ENCODE peak calls at places on chromosomes 1 and 21, in seven cellular contexts. P is suprapubic skin, L is tibial nerve, G is A549, O is right lobe of liver, B is IMR-90, K is heart left ventricle. X is an unnamed sample.

GRCh38 chr1:53929349-53929945 is 16.1 kb downstream of the IFT25 start:
- DNase-seq in P (no peak), L (no peak), G (no peak), O (no peak), B (no peak), K (no peak), X (no peak)

GRCh38 chr1:62997849-62998248 is 213.9 kb downstream of the ATG4C start:
- DNase-seq in P (no peak), L (no peak), G (no peak), O (no peak), B (no peak), K (no peak), X (no peak)

GRCh38 chr1:47184090-47184735 is 5.6 kb downstream of the PDZK1IP1 start:
- DNase-seq in P (no peak), L (peak), G (no peak), O (no peak), B (no peak), K (no peak), X (no peak)

GRCh38 chr1:154557939-154558609 is 388 bp downstream of the UBE2Q1 start:
- DNase-seq in P (peak), L (no peak), G (no peak), O (peak), B (peak), K (peak), X (peak)

GRCh38 chr1:235328271-235329138 is at the start of gene GGPS1:
- DNase-seq in P (peak), L (peak), G (peak), O (peak), B (peak), K (peak), X (peak)

GRCh38 chr1:100921110-100921706 is 25.3 kb downstream of the SLC30A7 start:
- DNase-seq in P (no peak), L (peak), G (peak), O (no peak), B (peak), K (no peak), X (no peak)

GRCh38 chr1:29368936-29369932 is 132.9 kb downstream of the PTPRU start:
- DNase-seq in P (no peak), L (no peak), G (no peak), O (no peak), B (no peak), K (no peak), X (no peak)

GRCh38 chr1:165403835-165404482 is 41.0 kb downstream of the RXRG start:
- DNase-seq in P (no peak), L (peak), G (peak), O (no peak), B (no peak), K (no peak), X (no peak)

GRCh38 chr21:19607983-19608668 is 1204.5 kb upstream of the TMPRSS15 start:
- DNase-seq in P (no peak), L (no peak), G (no peak), O (no peak), B (no peak), K (no peak), X (no peak)

GRCh38 chr1:27033059-27033746 is 20.6 kb upstream of the TENT5B start:
- DNase-seq in P (no peak), L (no peak), G (no peak), O (no peak), B (no peak), K (no peak), X (no peak)

GRCh38 chr21:31298618-31299269 is 45.3 kb downstream of the TIAM1 start:
- DNase-seq in P (no peak), L (no peak), G (no peak), O (no peak), B (no peak), K (no peak), X (no peak)

GRCh38 chr1:34131396-34132160 is 33.5 kb downstream of the CSMD2 start:
- DNase-seq in P (no peak), L (no peak), G (no peak), O (no peak), B (no peak), K (no peak), X (no peak)

GRCh38 chr1:234288946-234289345 is 84.3 kb upstream of the COA6 start:
- DNase-seq in P (no peak), L (no peak), G (no peak), O (no peak), B (no peak), K (no peak), X (no peak)

GRCh38 chr1:181676269-181676668 is 193.0 kb downstream of the CACNA1E start:
- DNase-seq in P (no peak), L (peak), G (peak), O (no peak), B (peak), K (no peak), X (peak)

GRCh38 chr1:170284016-170284415 is 138.3 kb downstream of the NTMT2 start:
- DNase-seq in P (no peak), L (no peak), G (no peak), O (no peak), B (no peak), K (no peak), X (no peak)

GRCh38 chr1:244053831-244054230 is 2.7 kb downstream of the ZBTB18 start:
- DNase-seq in P (no peak), L (no peak), G (no peak), O (no peak), B (no peak), K (no peak), X (no peak)

GRCh38 chr1:240609527-240610060 is 2.4 kb downstream of the GREM2 start:
- DNase-seq in P (no peak), L (no peak), G (no peak), O (no peak), B (no peak), K (no peak), X (no peak)

GRCh38 chr1:3249846-3250501 is 181.0 kb downstream of the PRDM16 start:
- DNase-seq in P (no peak), L (no peak), G (no peak), O (no peak), B (no peak), K (no peak), X (no peak)

GRCh38 chr1:245370905-245371581 is 216.3 kb downstream of the KIF26B start:
- DNase-seq in P (no peak), L (no peak), G (no peak), O (no peak), B (no peak), K (no peak), X (no peak)

GRCh38 chr1:234602334-234603220 is 7.4 kb downstream of the IRF2BP2 start:
- DNase-seq in P (no peak), L (peak), G (peak), O (no peak), B (peak), K (no peak), X (no peak)

GRCh38 chr1:174301295-174302077 is 142.2 kb downstream of the RABGAP1L start:
- DNase-seq in P (no peak), L (no peak), G (no peak), O (no peak), B (no peak), K (no peak), X (no peak)

GRCh38 chr1:197144570-197145325 is 1.7 kb downstream of the ASPM start:
- DNase-seq in P (no peak), L (no peak), G (no peak), O (no peak), B (peak), K (no peak), X (no peak)

GRCh38 chr1:169044296-169044695 is 62.2 kb upstream of the ATP1B1 start:
- DNase-seq in P (no peak), L (no peak), G (no peak), O (no peak), B (no peak), K (no peak), X (no peak)

GRCh38 chr1:179803916-179804315 is 60.8 kb downstream of the FAM163A start:
- DNase-seq in P (no peak), L (no peak), G (no peak), O (no peak), B (no peak), K (no peak), X (no peak)

GRCh38 chr1:91783423-91784162 is 102.4 kb downstream of the TGFBR3 start:
- DNase-seq in P (no peak), L (no peak), G (peak), O (no peak), B (peak), K (no peak), X (no peak)

GRCh38 chr1:154427173-154428139 is 22.3 kb downstream of the IL6R start:
- DNase-seq in P (no peak), L (peak), G (no peak), O (peak), B (peak), K (no peak), X (peak)

GRCh38 chr1:39142394-39143060 is 62.0 kb upstream of the MACF1 start:
- DNase-seq in P (peak), L (no peak), G (no peak), O (no peak), B (no peak), K (no peak), X (no peak)

GRCh38 chr1:56573311-56573710 is 6.1 kb downstream of the PLPP3 start:
- DNase-seq in P (no peak), L (peak), G (no peak), O (no peak), B (no peak), K (no peak), X (no peak)

GRCh38 chr21:31248598-31248997 is 95.5 kb downstream of the TIAM1 start:
- DNase-seq in P (no peak), L (no peak), G (peak), O (no peak), B (peak), K (no peak), X (peak)

GRCh38 chr1:34681481-34682451 is 73.1 kb upstream of the GJB5 start:
- DNase-seq in P (no peak), L (peak), G (peak), O (no peak), B (peak), K (no peak), X (no peak)

GRCh38 chr1:151372411-151372934 is at the start of gene SELENBP1:
- DNase-seq in P (peak), L (peak), G (peak), O (peak), B (peak), K (peak), X (peak)

GRCh38 chr1:200478945-200479558 is 69.2 kb upstream of the ZNF281 start:
- DNase-seq in P (no peak), L (no peak), G (peak), O (no peak), B (no peak), K (no peak), X (no peak)

GRCh38 chr1:200473698-200474371 is 64.0 kb upstream of the ZNF281 start:
- DNase-seq in P (no peak), L (no peak), G (no peak), O (no peak), B (no peak), K (no peak), X (no peak)

GRCh38 chr1:200471739-200472138 is 61.9 kb upstream of the ZNF281 start:
- DNase-seq in P (no peak), L (no peak), G (no peak), O (no peak), B (no peak), K (no peak), X (no peak)

GRCh38 chr1:200478239-200478623 is 68.4 kb upstream of the ZNF281 start:
- DNase-seq in P (no peak), L (no peak), G (no peak), O (no peak), B (no peak), K (no peak), X (no peak)

GRCh38 chr1:200474633-200475032 is 64.8 kb upstream of the ZNF281 start:
- DNase-seq in P (no peak), L (no peak), G (no peak), O (no peak), B (no peak), K (no peak), X (no peak)
- H3K4me3 ChIP-seq in P (no peak), L (no peak), G (no peak), O (no peak), B (no peak), K (no peak), X (no peak)

GRCh38 chr21:44303490-44303981 is 3.7 kb downstream of the PFKL start:
- DNase-seq in P (no peak), L (no peak), G (no peak), O (peak), B (no peak), K (no peak), X (no peak)
- TF ChIP-seq POLR2A in P (no peak), L (no peak), G (no peak), O (peak), B (no peak), K (no peak), X (no peak)

GRCh38 chr1:156703741-156704140 is 1.6 kb downstream of the CRABP2 start:
- DNase-seq in P (no peak), L (no peak), G (no peak), O (no peak), B (no peak), K (peak), X (no peak)
- H3K4me3 ChIP-seq in P (peak), L (no peak), G (no peak), O (no peak), B (no peak), K (no peak), X (no peak)

DNA sequence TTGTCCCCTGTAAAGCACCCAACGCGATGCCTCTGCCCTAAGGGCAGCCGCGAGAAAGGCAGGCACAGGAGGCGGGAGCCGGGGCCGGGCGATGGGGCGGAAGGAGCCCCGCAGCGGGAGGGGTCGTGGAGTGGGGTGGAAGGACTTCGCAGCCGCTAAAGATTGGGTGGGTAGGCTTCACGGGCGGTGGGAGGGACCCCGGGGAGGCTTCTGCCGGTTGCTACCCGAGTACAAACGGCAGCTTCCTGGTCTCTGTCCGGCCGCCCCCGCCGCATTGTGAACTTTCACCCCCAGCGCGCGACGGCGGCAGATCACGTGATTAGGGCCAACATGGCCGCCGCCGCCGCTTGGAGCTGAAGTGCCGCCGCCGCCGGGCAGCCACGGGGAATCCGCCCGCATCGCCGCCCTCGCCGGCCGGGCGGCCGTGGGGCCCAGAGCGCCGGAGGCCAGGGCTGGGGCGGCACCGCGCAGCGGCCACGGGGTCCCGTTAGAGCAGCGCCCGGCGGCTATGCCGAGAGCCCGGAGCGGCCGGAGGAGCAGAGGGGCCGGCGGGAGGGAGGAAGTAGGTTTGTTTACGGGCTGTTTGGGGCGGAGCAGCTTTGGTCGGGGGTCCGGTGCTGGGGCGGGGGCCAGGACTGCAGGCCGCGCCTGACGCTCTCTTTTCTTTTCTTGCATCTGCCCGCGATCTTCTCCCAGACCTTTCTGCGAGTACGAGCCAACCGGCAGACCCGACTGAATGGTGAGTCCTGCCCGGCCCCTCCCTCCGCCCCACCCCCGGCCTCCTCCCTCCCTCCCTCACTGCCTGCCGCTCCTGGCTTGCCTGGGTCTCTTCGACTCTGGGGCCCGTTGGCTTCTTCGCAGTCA is 42.4 kb downstream of the TMEM53 start:
- DNase-seq in P (peak), L (peak), G (peak), O (peak), B (peak), K (peak), X (peak)
- TF ChIP-seq POLR2A in P (peak), L (peak), G (peak), O (peak), B (peak), K (no peak), X (peak)

GRCh38 chr1:210057593-210057992 is 119.6 kb downstream of the SYT14 start:
- DNase-seq in P (no peak), L (no peak), G (no peak), O (no peak), B (no peak), K (no peak), X (no peak)

GRCh38 chr1:210062033-210062432 is 124.0 kb downstream of the SYT14 start:
- DNase-seq in P (no peak), L (no peak), G (no peak), O (no peak), B (no peak), K (no peak), X (no peak)
- H3K4me3 ChIP-seq in P (no peak), L (no peak), G (no peak), O (no peak), B (no peak), K (no peak), X (no peak)

DNA sequence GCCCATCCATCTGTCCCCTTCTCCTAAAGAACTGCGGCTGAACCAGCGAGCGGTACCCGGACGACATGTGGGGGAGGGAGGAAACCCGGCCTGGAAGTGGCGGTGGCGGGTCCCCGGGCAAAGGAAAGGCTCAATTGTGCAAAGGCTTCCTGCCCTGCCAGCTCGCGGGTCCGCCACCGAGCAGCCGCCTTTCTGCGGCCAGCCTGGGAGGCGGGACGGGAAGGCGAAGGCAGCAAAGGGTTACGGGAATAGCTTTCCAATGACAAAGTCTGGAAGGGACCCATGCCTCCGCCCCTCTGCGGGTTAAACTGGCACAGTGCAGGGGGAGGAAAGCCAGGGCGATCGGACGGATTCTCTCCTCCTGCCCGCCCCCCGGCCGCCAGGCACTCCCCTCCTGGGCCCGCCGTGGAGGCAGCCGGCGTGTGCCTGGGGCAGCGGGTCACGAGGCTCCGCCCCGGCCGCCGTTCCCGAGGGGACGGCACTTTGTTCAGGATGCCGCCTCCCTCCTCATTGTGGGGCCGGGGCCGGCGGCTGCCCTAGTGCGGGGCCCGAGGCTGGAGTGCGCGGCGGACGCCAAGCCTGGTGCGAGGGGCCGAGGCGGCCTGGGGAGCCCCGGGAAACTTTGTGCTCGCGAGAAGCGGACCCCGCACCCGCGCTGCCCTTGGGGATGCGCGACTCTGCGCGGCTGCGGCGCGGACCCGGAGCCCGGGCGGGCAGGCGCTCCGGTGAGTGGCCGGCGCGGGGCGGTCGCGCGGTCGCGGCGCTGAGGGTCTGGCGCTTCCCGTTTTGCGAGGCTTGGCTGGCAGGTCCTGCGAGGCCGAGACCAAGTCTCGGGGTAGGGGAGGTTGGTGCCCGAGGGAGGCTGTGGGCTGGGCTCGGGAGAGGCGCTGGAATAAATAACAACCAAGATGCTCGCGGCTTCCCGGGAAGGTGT is at the start of gene NAV1:
- DNase-seq in P (peak), L (peak), G (peak), O (no peak), B (peak), K (peak), X (peak)
- TF ChIP-seq POLR2A in P (peak), L (peak), G (no peak), O (peak), B (peak), K (no peak), X (peak)

GRCh38 chr1:178034676-178035075 is 59.2 kb upstream of the RASAL2 start:
- DNase-seq in P (no peak), L (no peak), G (no peak), O (no peak), B (no peak), K (no peak), X (peak)

GRCh38 chr1:178037510-178038253 is 56.2 kb upstream of the RASAL2 start:
- DNase-seq in P (peak), L (peak), G (peak), O (peak), B (peak), K (peak), X (peak)

GRCh38 chr1:178036090-178036489 is 57.8 kb upstream of the RASAL2 start:
- DNase-seq in P (no peak), L (no peak), G (no peak), O (no peak), B (no peak), K (no peak), X (no peak)

GRCh38 chr1:178039826-178040380 is 54.0 kb upstream of the RASAL2 start:
- DNase-seq in P (no peak), L (no peak), G (peak), O (no peak), B (no peak), K (no peak), X (no peak)

DNA sequence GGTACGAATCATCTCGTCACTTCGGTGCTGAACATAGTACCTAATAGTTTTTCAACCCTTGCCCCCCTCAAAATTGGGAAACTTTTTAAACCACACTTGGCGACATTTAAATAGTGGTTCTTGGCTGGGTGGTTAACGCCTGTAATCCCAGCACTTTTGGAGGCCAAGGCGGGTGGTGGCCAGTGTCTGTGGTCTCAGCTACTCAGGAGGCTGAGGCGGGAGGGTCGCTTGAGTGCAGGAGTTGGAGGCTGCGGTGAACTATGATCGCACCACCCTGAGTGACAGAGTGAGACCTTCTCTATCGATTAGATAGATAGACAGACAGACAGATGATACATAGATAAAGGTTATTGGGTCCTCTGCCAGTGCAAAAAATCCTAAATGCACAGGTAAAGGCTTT is 55.5 kb upstream of the RASAL2 start:
- DNase-seq in P (no peak), L (no peak), G (no peak), O (no peak), B (no peak), K (no peak), X (no peak)
- H3K4me3 ChIP-seq in P (peak), L (peak), G (peak), O (peak), B (peak), K (peak), X (peak)

GRCh38 chr1:220529530-220529920 is 1.6 kb downstream of the MARK1 start:
- DNase-seq in P (no peak), L (no peak), G (no peak), O (no peak), B (no peak), K (no peak), X (no peak)

GRCh38 chr1:220528679-220529529 is 968 bp downstream of the MARK1 start:
- DNase-seq in P (peak), L (peak), G (no peak), O (no peak), B (no peak), K (no peak), X (no peak)

GRCh38 chr1:220528049-220528678 is at the start of gene MARK1:
- DNase-seq in P (peak), L (peak), G (no peak), O (peak), B (no peak), K (peak), X (peak)

GRCh38 chr1:220526294-220526693 is 1.6 kb upstream of the MARK1 start:
- DNase-seq in P (no peak), L (no peak), G (no peak), O (no peak), B (no peak), K (no peak), X (no peak)

GRCh38 chr1:220527279-220528048 is 472 bp upstream of the MARK1 start:
- DNase-seq in P (peak), L (peak), G (no peak), O (no peak), B (no peak), K (peak), X (peak)
- TF ChIP-seq POLR2A in P (no peak), L (peak), G (no peak), O (no peak), B (no peak), K (peak), X (peak)

GRCh38 chr1:111535256-111536191 is 32.1 kb upstream of the ADORA3 start:
- DNase-seq in P (no peak), L (no peak), G (no peak), O (peak), B (no peak), K (no peak), X (no peak)
- H3K4me3 ChIP-seq in P (no peak), L (no peak), G (no peak), O (peak), B (no peak), K (no peak), X (no peak)